ENCODE peak calls at places on chromosomes 11 and 22, in nine cellular contexts. X is colonic mucosa; Y is amniotic stem cell; S is activated naive CD4-positive, alpha-beta T cell treated with anti-CD3 and anti-CD28 coated beads, Interleukin-2, amount 10 ng/mL, durations not matched to agents 7 days and 5 days; B is SK-MEL-5; F is HTR-8/SVneo; Q is adrenal gland; V is left colon; I is mucosa of gallbladder. J is an unnamed sample.

GRCh38 chr22:48742556-48743343 is 1084.9 kb downstream of the BRD1 start:
- DNase-seq in X (peak; percentile 10), Y (no peak), S (no peak), B (no peak), F (no peak), Q (no peak), V (no peak), I (no peak), J (peak; percentile 49)

GRCh38 chr11:8442301-8442700 is 151.7 kb downstream of the STK33 start:
- DNase-seq in X (no peak), Y (no peak), S (no peak), B (no peak), F (no peak), Q (no peak), V (no peak), I (no peak), J (no peak)

GRCh38 chr11:4455439-4455838 is 6.3 kb downstream of the OR52K2 start:
- DNase-seq in X (no peak), Y (no peak), S (no peak), B (no peak), F (no peak), Q (peak; percentile 29), V (no peak), I (no peak), J (no peak)

GRCh38 chr11:130115218-130115617 is 44.4 kb upstream of the ST14 start:
- DNase-seq in X (no peak), Y (no peak), S (no peak), B (no peak), F (no peak), Q (peak; percentile 61), V (no peak), I (peak; percentile 40), J (no peak)

GRCh38 chr22:42949159-42949558 is 65.8 kb downstream of the PACSIN2 start:
- DNase-seq in X (no peak), Y (no peak), S (no peak), B (peak; percentile 69), F (no peak), Q (no peak), V (no peak), I (no peak), J (no peak)

GRCh38 chr11:47440054-47440476 is 8.9 kb downstream of the RAPSN start:
- DNase-seq in X (no peak), Y (no peak), S (no peak), B (no peak), F (no peak), Q (no peak), V (no peak), I (no peak), J (no peak)

GRCh38 chr22:44440224-44441160 is 57.5 kb downstream of the RTL6 start:
- DNase-seq in X (no peak), Y (no peak), S (no peak), B (no peak), F (no peak), Q (no peak), V (no peak), I (no peak), J (no peak)

GRCh38 chr11:84140386-84141169 is 854.4 kb upstream of the CCDC90B start:
- DNase-seq in X (no peak), Y (no peak), S (no peak), B (peak; percentile 10), F (no peak), Q (no peak), V (no peak), I (no peak), J (no peak)

GRCh38 chr11:96863520-96863919 is 473.7 kb downstream of the JRKL start:
- DNase-seq in X (no peak), Y (no peak), S (no peak), B (no peak), F (no peak), Q (peak; percentile 63), V (no peak), I (no peak), J (no peak)

GRCh38 chr11:27234043-27234668 is 128.9 kb downstream of the CCDC34 start:
- DNase-seq in X (peak; percentile 69), Y (peak; percentile 57), S (no peak), B (peak; percentile 36), F (peak; percentile 50), Q (peak; percentile 83), V (peak; percentile 69), I (no peak), J (peak; percentile 62)

GRCh38 chr22:25053153-25053805 is 100.8 kb downstream of the KIAA1671 start:
- DNase-seq in X (peak; percentile 81), Y (no peak), S (no peak), B (peak; percentile 30), F (no peak), Q (peak; percentile 55), V (peak; percentile 74), I (no peak), J (no peak)

GRCh38 chr11:10568486-10568941 is at the start of gene LYVE1:
- DNase-seq in X (no peak), Y (no peak), S (no peak), B (no peak), F (no peak), Q (peak; percentile 84), V (no peak), I (peak; percentile 14), J (no peak)

GRCh38 chr11:34252651-34253050 is 105.2 kb downstream of the ABTB2 start:
- DNase-seq in X (no peak), Y (no peak), S (no peak), B (no peak), F (no peak), Q (no peak), V (no peak), I (no peak), J (no peak)

GRCh38 chr11:45646275-45646970 is 19.0 kb downstream of the CHST1 start:
- DNase-seq in X (no peak), Y (no peak), S (no peak), B (peak; percentile 58), F (no peak), Q (no peak), V (no peak), I (no peak), J (no peak)

GRCh38 chr11:23364076-23364475 is 503.8 kb upstream of the CCDC179 start:
- DNase-seq in X (no peak), Y (no peak), S (no peak), B (no peak), F (no peak), Q (no peak), V (no peak), I (no peak), J (no peak)

GRCh38 chr22:31692186-31692886 is 30.3 kb upstream of the PISD start:
- DNase-seq in X (no peak), Y (no peak), S (no peak), B (no peak), F (no peak), Q (no peak), V (no peak), I (no peak), J (no peak)